ENCODE peak calls at places on chromosomes 5 and 9, in ten cellular contexts. T is GM18507, J is GM10248, Q is HTR-8/SVneo, E is GM12891, F is lung microvascular endothelial cell, H is cardiac muscle cell, N is AG04449, B is HT-29, X is T47D. C is an unnamed sample.

GRCh38 chr9:129237195-129237611 is 59.1 kb upstream of the IER5L start:
- DNase-seq in T (no peak), J (no peak), Q (peak; percentile 40), E (no peak), F (no peak), H (no peak), N (no peak), B (no peak), X (no peak), C (no peak)

GRCh38 chr9:36987891-36988290 is 46.2 kb downstream of the PAX5 start:
- DNase-seq in T (no peak), J (peak; percentile 54), Q (no peak), E (no peak), F (no peak), H (no peak), N (no peak), B (no peak), X (no peak), C (no peak)

GRCh38 chr9:92726971-92727715 is 37.5 kb downstream of the BICD2 start:
- DNase-seq in T (no peak), J (no peak), Q (no peak), E (no peak), F (no peak), H (no peak), N (no peak), B (no peak), X (no peak), C (no peak)

GRCh38 chr5:108753331-108753730 is 5.6 kb downstream of the FER start:
- DNase-seq in T (no peak), J (no peak), Q (no peak), E (no peak), F (no peak), H (no peak), N (no peak), B (no peak), X (no peak), C (no peak)

GRCh38 chr9:99430301-99430700 is 208.2 kb downstream of the SEC61B start:
- DNase-seq in T (no peak), J (no peak), Q (no peak), E (no peak), F (no peak), H (no peak), N (no peak), B (no peak), X (no peak), C (no peak)

GRCh38 chr5:127820910-127821553 is 117.8 kb downstream of the CCDC192 start:
- DNase-seq in T (peak; percentile 8), J (no peak), Q (no peak), E (no peak), F (peak; percentile 7), H (no peak), N (peak; percentile 47), B (peak; percentile 87), X (no peak), C (peak; percentile 83)

GRCh38 chr5:143003328-143003636 is 233.1 kb downstream of the ARHGAP26 start:
- DNase-seq in T (no peak), J (no peak), Q (no peak), E (no peak), F (no peak), H (no peak), N (no peak), B (no peak), X (no peak), C (no peak)

GRCh38 chr5:179285236-179285635 is 60.0 kb downstream of the ADAMTS2 start:
- DNase-seq in T (no peak), J (no peak), Q (no peak), E (no peak), F (no peak), H (peak; percentile 71), N (no peak), B (no peak), X (no peak), C (no peak)

GRCh38 chr5:175542232-175542965 is 64.0 kb downstream of the SFXN1 start:
- DNase-seq in T (no peak), J (no peak), Q (no peak), E (no peak), F (no peak), H (no peak), N (no peak), B (no peak), X (no peak), C (no peak)

GRCh38 chr5:82330921-82331320 is 52.8 kb upstream of the RPS23 start:
- DNase-seq in T (no peak), J (no peak), Q (no peak), E (no peak), F (no peak), H (no peak), N (no peak), B (no peak), X (no peak), C (no peak)

GRCh38 chr9:4375424-4376195 is 75.7 kb upstream of the GLIS3 start:
- DNase-seq in T (no peak), J (no peak), Q (peak; percentile 55), E (no peak), F (peak; percentile 74), H (peak; percentile 38), N (peak; percentile 85), B (peak; percentile 38), X (no peak), C (peak; percentile 8)

GRCh38 chr5:179346401-179346800 is 1.1 kb upstream of the ADAMTS2 start:
- DNase-seq in T (no peak), J (no peak), Q (no peak), E (no peak), F (no peak), H (no peak), N (no peak), B (no peak), X (no peak), C (no peak)

GRCh38 chr9:88786291-88787054 is 204.8 kb upstream of the S1PR3 start:
- DNase-seq in T (no peak), J (no peak), Q (no peak), E (no peak), F (no peak), H (peak; percentile 33), N (no peak), B (no peak), X (no peak), C (no peak)

GRCh38 chr9:112823257-112823656 is 67.4 kb downstream of the SLC46A2 start:
- DNase-seq in T (no peak), J (no peak), Q (no peak), E (no peak), F (no peak), H (no peak), N (no peak), B (no peak), X (no peak), C (no peak)

GRCh38 chr9:94860678-94861588 is 134.4 kb downstream of the AOPEP start:
- DNase-seq in T (peak; percentile 68), J (peak; percentile 83), Q (no peak), E (peak; percentile 55), F (peak; percentile 17), H (no peak), N (peak; percentile 79), B (no peak), X (no peak), C (no peak)

GRCh38 chr9:72276429-72276828 is 88.6 kb downstream of the ZFAND5 start:
- DNase-seq in T (no peak), J (no peak), Q (no peak), E (no peak), F (no peak), H (no peak), N (no peak), B (no peak), X (no peak), C (no peak)

GRCh38 chr9:69204869-69205268 is 30.8 kb downstream of the TJP2 start:
- DNase-seq in T (no peak), J (no peak), Q (no peak), E (no peak), F (peak; percentile 84), H (no peak), N (no peak), B (no peak), X (no peak), C (no peak)

GRCh38 chr9:131266301-131267229 is 9.7 kb downstream of the FAM78A start:
- DNase-seq in T (no peak), J (no peak), Q (no peak), E (no peak), F (no peak), H (no peak), N (no peak), B (no peak), X (no peak), C (no peak)

GRCh38 chr5:54517174-54517511 is 416 bp upstream of the SNX18 start:
- DNase-seq in T (no peak), J (no peak), Q (no peak), E (no peak), F (no peak), H (peak; percentile 37), N (no peak), B (no peak), X (peak; percentile 74), C (no peak)

GRCh38 chr5:1442222-1443144 is 2.8 kb downstream of the SLC6A3 start:
- DNase-seq in T (no peak), J (no peak), Q (no peak), E (no peak), F (no peak), H (no peak), N (no peak), B (no peak), X (no peak), C (no peak)

GRCh38 chr5:86894006-86894560 is 276.3 kb downstream of the COX7C start:
- DNase-seq in T (no peak), J (no peak), Q (no peak), E (no peak), F (no peak), H (no peak), N (no peak), B (no peak), X (no peak), C (no peak)

GRCh38 chr9:35070823-35071813 is 1.3 kb downstream of the VCP start:
- DNase-seq in T (no peak), J (no peak), Q (no peak), E (no peak), F (peak; percentile 17), H (no peak), N (no peak), B (peak; percentile 9), X (no peak), C (no peak)